ENCODE peak calls at places on chromosomes 5 and 9, in eight cellular contexts. V is SK-N-SH; Z is non-pigmented ciliary epithelial cell; Y is SJSA1; N is hippocampal formation; J is HL-60; H is NCI-H1105; E is stimulated activated naive B cell treated with anti-CD40 and anti-IgM and Interleukin-4, amounts not matched to agents 10 μg/mL and 1 μg/mL and 100 μg/mL, for 72 hours. G is an unnamed sample.
A peak's percentile ranks its signal among the peaks of the same experiment; 100 is the strongest.

GRCh38 chr9:73039916-73040263 is 87.0 kb upstream of the ALDH1A1 start:
- DNase-seq in V (no peak), Z (no peak), Y (no peak), N (no peak), J (no peak), H (no peak), E (no peak), G (no peak)

GRCh38 chr5:98248949-98249348 is 524.5 kb upstream of the RGMB start:
- DNase-seq in V (no peak), Z (peak; percentile 86), Y (no peak), N (no peak), J (no peak), H (no peak), E (no peak), G (no peak)

GRCh38 chr5:159907689-159908088 is 8.6 kb upstream of the ADRA1B start:
- DNase-seq in V (no peak), Z (no peak), Y (no peak), N (no peak), J (no peak), H (no peak), E (no peak), G (no peak)

GRCh38 chr5:28265877-28266276 is 1227.5 kb upstream of the CDH9 start:
- DNase-seq in V (no peak), Z (no peak), Y (no peak), N (no peak), J (no peak), H (no peak), E (no peak), G (no peak)

GRCh38 chr9:16112116-16112515 is 559.3 kb downstream of the CCDC171 start:
- DNase-seq in V (no peak), Z (no peak), Y (no peak), N (no peak), J (no peak), H (no peak), E (no peak), G (no peak)

GRCh38 chr5:149284501-149284900 is 12.8 kb downstream of the AFAP1L1 start:
- DNase-seq in V (no peak), Z (no peak), Y (no peak), N (no peak), J (no peak), H (no peak), E (no peak), G (no peak)

GRCh38 chr9:2170737-2171136 is 155.6 kb downstream of the SMARCA2 start:
- DNase-seq in V (no peak), Z (no peak), Y (no peak), N (no peak), J (no peak), H (no peak), E (no peak), G (no peak)

GRCh38 chr5:111143910-111144309 is 51.8 kb downstream of the WDR36 start:
- DNase-seq in V (no peak), Z (peak; percentile 72), Y (peak; percentile 33), N (no peak), J (no peak), H (no peak), E (no peak), G (no peak)

GRCh38 chr5:124007675-124008398 is 495.9 kb downstream of the CSNK1G3 start:
- DNase-seq in V (no peak), Z (no peak), Y (no peak), N (no peak), J (no peak), H (no peak), E (no peak), G (no peak)

GRCh38 chr9:97831843-97832636 is 21.0 kb upstream of the FOXE1 start:
- DNase-seq in V (no peak), Z (no peak), Y (no peak), N (no peak), J (peak; percentile 26), H (no peak), E (no peak), G (no peak)

GRCh38 chr5:112711436-112711835 is 26.2 kb upstream of the APC start:
- DNase-seq in V (no peak), Z (no peak), Y (no peak), N (no peak), J (no peak), H (no peak), E (no peak), G (no peak)

GRCh38 chr5:122093861-122094650 is 16.0 kb upstream of the LOX start:
- DNase-seq in V (no peak), Z (no peak), Y (no peak), N (no peak), J (no peak), H (no peak), E (no peak), G (no peak)

GRCh38 chr9:71819115-71819739 is 50.9 kb upstream of the CEMIP2 start:
- DNase-seq in V (peak; percentile 13), Z (no peak), Y (peak; percentile 7), N (peak; percentile 37), J (no peak), H (no peak), E (no peak), G (peak; percentile 34)